ENCODE peak calls at places on chromosomes 16 and 17, in six cellular contexts. O is GM12878, V is HCT116, S is H1, H is HepG2, B is K562. K is an unnamed sample.

GRCh38 chr16:14399397-14400284 is 230.4 kb downstream of the PARN start:
- DNase-seq in O (peak), V (peak), S (no peak), H (peak), B (no peak), K (no peak)

GRCh38 chr16:15765880-15766279 is 90.9 kb downstream of the MYH11 start:
- DNase-seq in O (peak), V (peak), S (peak), H (peak), B (peak), K (no peak)

GRCh38 chr16:1825864-1826690 is 548 bp downstream of the HAGH start:
- DNase-seq in O (no peak), V (no peak), S (peak), H (peak), B (no peak), K (no peak)

GRCh38 chr17:78459696-78460095 is 81.2 kb downstream of the PGS1 start:
- DNase-seq in O (no peak), V (no peak), S (no peak), H (no peak), B (no peak), K (no peak)

GRCh38 chr17:28950017-28950751 is 1.1 kb downstream of the PHF12 start:
- DNase-seq in O (no peak), V (no peak), S (peak), H (peak), B (peak), K (no peak)

GRCh38 chr16:84303023-84303422 is 8.3 kb downstream of the WFDC1 start:
- DNase-seq in O (no peak), V (no peak), S (no peak), H (no peak), B (no peak), K (no peak)

GRCh38 chr16:68417711-68418301 is 30.5 kb downstream of the SMPD3 start:
- DNase-seq in O (peak), V (no peak), S (no peak), H (no peak), B (no peak), K (no peak)

GRCh38 chr17:50046179-50046578 is 9.7 kb upstream of the ITGA3 start:
- DNase-seq in O (no peak), V (no peak), S (no peak), H (no peak), B (no peak), K (no peak)

GRCh38 chr17:17030515-17031211 is 11.6 kb upstream of the MPRIP start:
- DNase-seq in O (no peak), V (no peak), S (no peak), H (no peak), B (no peak), K (no peak)

GRCh38 chr17:50721194-50722010 is 2.0 kb downstream of the LUC7L3 start:
- DNase-seq in O (no peak), V (no peak), S (no peak), H (no peak), B (no peak), K (no peak)

GRCh38 chr17:15920758-15921239 is 24.1 kb upstream of the ADORA2B start:
- DNase-seq in O (no peak), V (peak), S (no peak), H (peak), B (peak), K (no peak)

GRCh38 chr16:84141143-84141670 is 3.8 kb downstream of the HSDL1 start:
- DNase-seq in O (no peak), V (peak), S (no peak), H (peak), B (no peak), K (no peak)

GRCh38 chr16:66921758-66922450 is 3.2 kb upstream of the CDH16 start:
- DNase-seq in O (no peak), V (no peak), S (no peak), H (no peak), B (no peak), K (no peak)

GRCh38 chr16:30112197-30113030 is 923 bp downstream of the GDPD3 start:
- DNase-seq in O (no peak), V (no peak), S (peak), H (peak), B (peak), K (peak)

GRCh38 chr17:60173304-60173807 is 23.6 kb downstream of the CA4 start:
- DNase-seq in O (no peak), V (no peak), S (no peak), H (no peak), B (no peak), K (no peak)

GRCh38 chr16:78478267-78478821 is 378.9 kb downstream of the WWOX start:
- DNase-seq in O (no peak), V (no peak), S (peak), H (no peak), B (peak), K (no peak)

GRCh38 chr17:41739661-41740352 is 5.4 kb upstream of the HAP1 start:
- DNase-seq in O (no peak), V (no peak), S (no peak), H (peak), B (no peak), K (no peak)

GRCh38 chr16:71297252-71297651 is 8.1 kb upstream of the CMTR2 start:
- DNase-seq in O (no peak), V (no peak), S (no peak), H (no peak), B (no peak), K (no peak)

GRCh38 chr16:23061669-23062068 is 87.6 kb downstream of the USP31 start:
- DNase-seq in O (no peak), V (no peak), S (no peak), H (no peak), B (no peak), K (no peak)

GRCh38 chr17:44968225-44969143 is at the start of gene C1QL1:
- DNase-seq in O (no peak), V (peak), S (peak), H (peak), B (peak), K (peak)

GRCh38 chr17:2192367-2193028 is 111.1 kb downstream of the SMG6 start:
- DNase-seq in O (peak), V (peak), S (no peak), H (no peak), B (no peak), K (no peak)

GRCh38 chr17:35743911-35744328 is 9.1 kb downstream of the GAS2L2 start:
- DNase-seq in O (no peak), V (no peak), S (peak), H (no peak), B (peak), K (no peak)

GRCh38 chr16:74480150-74481029 is 59.1 kb upstream of the CLEC18B start:
- DNase-seq in O (no peak), V (peak), S (no peak), H (no peak), B (peak), K (no peak)

GRCh38 chr17:49069585-49070273 is 62.8 kb upstream of the B4GALNT2 start:
- DNase-seq in O (no peak), V (no peak), S (no peak), H (no peak), B (no peak), K (no peak)

GRCh38 chr16:19588661-19589060 is 33.2 kb downstream of the VPS35L start:
- DNase-seq in O (no peak), V (no peak), S (no peak), H (no peak), B (no peak), K (no peak)

GRCh38 chr17:73304971-73305786 is 6.6 kb downstream of the CDC42EP4 start:
- DNase-seq in O (no peak), V (peak), S (peak), H (no peak), B (peak), K (no peak)

GRCh38 chr17:40065771-40066510 is 3.2 kb downstream of the THRA start:
- DNase-seq in O (no peak), V (no peak), S (no peak), H (no peak), B (no peak), K (no peak)

GRCh38 chr16:58196898-58197313 is 1.0 kb downstream of the CSNK2A2 start:
- DNase-seq in O (no peak), V (no peak), S (no peak), H (no peak), B (no peak), K (no peak)

GRCh38 chr17:10842658-10843057 is 4.8 kb upstream of the PIRT start:
- DNase-seq in O (no peak), V (no peak), S (no peak), H (no peak), B (no peak), K (no peak)

GRCh38 chr16:18803569-18804462 is 2.5 kb upstream of the ARL6IP1 start:
- DNase-seq in O (no peak), V (no peak), S (no peak), H (no peak), B (no peak), K (no peak)

GRCh38 chr17:77337150-77337549 is 196.4 kb downstream of the SEC14L1 start:
- DNase-seq in O (no peak), V (no peak), S (no peak), H (no peak), B (no peak), K (no peak)

GRCh38 chr17:17300624-17301568 is 2.3 kb upstream of the NT5M start:
- DNase-seq in O (no peak), V (no peak), S (peak), H (no peak), B (no peak), K (peak)

GRCh38 chr16:30740364-30741251 is 7.6 kb upstream of the PHKG2 start:
- DNase-seq in O (no peak), V (peak), S (no peak), H (no peak), B (peak), K (no peak)

GRCh38 chr17:15169676-15170075 is 95.5 kb downstream of the PMP22 start:
- DNase-seq in O (no peak), V (no peak), S (no peak), H (no peak), B (no peak), K (no peak)

GRCh38 chr16:87581867-87582220 is 20.5 kb upstream of the JPH3 start:
- DNase-seq in O (no peak), V (peak), S (no peak), H (peak), B (peak), K (no peak)

GRCh38 chr17:73533127-73533526 is 111.1 kb downstream of the SDK2 start:
- DNase-seq in O (no peak), V (no peak), S (no peak), H (no peak), B (no peak), K (no peak)

GRCh38 chr17:76887809-76888208 is 19.6 kb downstream of the MGAT5B start:
- DNase-seq in O (no peak), V (no peak), S (no peak), H (no peak), B (peak), K (no peak)

DNA sequence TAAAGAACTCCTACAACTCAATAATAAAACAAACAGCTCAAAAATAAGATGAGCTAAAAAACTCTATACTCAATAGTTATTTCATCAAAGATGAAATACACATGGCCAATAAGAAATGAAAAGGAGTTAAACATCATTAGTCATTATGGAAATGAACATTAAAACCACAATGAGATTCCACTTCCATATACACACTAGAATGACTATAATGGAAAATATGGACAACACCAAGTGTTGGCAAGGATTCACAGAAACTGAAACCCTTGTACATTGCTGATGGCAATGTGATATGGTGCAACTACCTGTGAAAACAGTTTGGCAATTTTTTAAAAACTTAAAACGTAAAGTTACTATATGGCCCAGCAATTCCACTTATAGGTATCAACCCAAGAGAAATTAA is 91.4 kb downstream of the GRIN2A start:
- DNase-seq in O (no peak), V (no peak), S (no peak), H (no peak), B (no peak), K (no peak)
- TF ChIP-seq ZNF274 in O (no peak), V (no peak), S (no peak), H (no peak), B (no peak), K (no peak)

GRCh38 chr17:27878776-27879562 is 14.2 kb downstream of the LYRM9 start:
- DNase-seq in O (no peak), V (no peak), S (no peak), H (no peak), B (no peak), K (no peak)
- TF ChIP-seq ZNF274 in O (no peak), V (no peak), S (no peak), H (no peak), B (no peak), K (no peak)

DNA sequence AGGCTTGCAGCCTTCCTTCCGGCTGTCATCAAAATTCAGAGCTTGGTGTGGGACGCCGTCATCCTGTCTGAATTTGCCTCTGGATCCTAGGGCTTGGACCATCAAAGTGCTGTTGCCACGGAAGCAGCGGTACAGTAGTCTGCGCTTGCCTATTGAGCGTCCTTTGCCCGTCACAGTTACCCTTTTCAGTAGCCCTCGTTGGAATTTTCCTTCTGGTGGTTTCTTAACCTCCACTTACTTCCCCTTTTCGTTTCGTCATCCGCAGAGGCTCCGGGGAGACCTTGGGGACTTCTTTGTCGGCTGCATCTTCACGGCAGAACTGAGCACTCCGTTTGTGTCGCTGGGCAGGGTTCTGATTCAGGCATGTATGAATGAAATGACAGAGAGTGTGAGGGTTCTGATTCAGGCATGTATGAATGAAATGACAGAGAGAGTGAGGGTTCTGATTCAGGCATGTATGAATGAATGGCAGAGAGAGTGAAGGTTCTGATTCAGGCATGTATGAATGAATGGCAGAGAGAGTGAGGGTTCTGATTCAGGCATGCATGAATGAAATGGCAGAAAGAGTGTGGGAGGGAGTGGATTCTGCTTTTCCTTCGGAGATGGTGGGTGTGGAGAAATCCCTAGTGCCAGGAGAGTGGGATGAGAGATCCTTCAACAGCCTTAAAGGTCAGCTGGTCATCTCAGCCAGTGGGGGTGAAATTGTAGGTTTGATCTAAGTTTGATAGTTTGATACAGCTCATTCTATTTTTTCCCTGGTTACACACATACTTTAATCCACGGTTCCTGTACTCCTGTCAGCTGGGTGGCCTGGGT is 8.1 kb downstream of the TLCD3A start:
- DNase-seq in O (peak), V (no peak), S (no peak), H (no peak), B (no peak), K (no peak)
- TF ChIP-seq ZNF274 in O (no peak), V (no peak), S (no peak), H (no peak), B (no peak), K (no peak)

DNA sequence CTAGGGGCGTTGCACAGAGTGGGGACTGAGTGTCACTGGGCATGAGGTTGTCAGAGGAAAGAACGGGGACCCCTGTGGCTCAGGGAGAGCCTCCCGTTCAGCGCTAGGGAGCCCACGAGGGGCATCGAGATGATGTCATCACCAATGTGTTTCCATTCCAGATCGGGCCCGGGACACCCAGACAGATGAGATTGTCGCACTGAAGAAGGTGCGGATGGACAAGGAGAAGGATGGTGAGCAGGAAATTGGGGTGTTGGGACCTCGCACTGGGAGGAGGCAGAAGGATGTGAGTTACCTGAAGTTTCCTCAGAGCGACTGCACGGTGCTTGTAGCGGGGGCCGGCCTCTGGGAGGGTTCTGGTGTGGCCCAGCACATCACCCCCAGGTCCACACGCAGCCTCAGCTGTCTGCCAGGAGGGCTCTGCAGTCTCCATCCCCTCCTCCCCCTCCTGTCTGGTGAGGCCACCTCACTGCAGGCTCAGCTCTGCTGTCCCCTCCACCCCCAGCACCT is 4.0 kb downstream of the CDK10 start:
- DNase-seq in O (no peak), V (no peak), S (no peak), H (no peak), B (no peak), K (no peak)
- TF ChIP-seq ZNF274 in O (no peak), V (no peak), S (no peak), H (no peak), B (no peak), K (no peak)

GRCh38 chr17:68248886-68249872 is 1.3 kb downstream of the AMZ2 start:
- DNase-seq in O (no peak), V (no peak), S (no peak), H (no peak), B (no peak), K (no peak)

GRCh38 chr17:68246271-68247028 is 1.4 kb upstream of the AMZ2 start:
- DNase-seq in O (no peak), V (no peak), S (peak), H (no peak), B (no peak), K (no peak)

GRCh38 chr17:68247445-68248198 is at the start of gene AMZ2:
- DNase-seq in O (peak), V (peak), S (peak), H (peak), B (peak), K (peak)

GRCh38 chr17:68248199-68248825 is 469 bp downstream of the AMZ2 start:
- DNase-seq in O (no peak), V (no peak), S (no peak), H (no peak), B (no peak), K (no peak)
- TF ChIP-seq ZNF274 in O (no peak), V (no peak), S (no peak), H (no peak), B (no peak), K (no peak)

DNA sequence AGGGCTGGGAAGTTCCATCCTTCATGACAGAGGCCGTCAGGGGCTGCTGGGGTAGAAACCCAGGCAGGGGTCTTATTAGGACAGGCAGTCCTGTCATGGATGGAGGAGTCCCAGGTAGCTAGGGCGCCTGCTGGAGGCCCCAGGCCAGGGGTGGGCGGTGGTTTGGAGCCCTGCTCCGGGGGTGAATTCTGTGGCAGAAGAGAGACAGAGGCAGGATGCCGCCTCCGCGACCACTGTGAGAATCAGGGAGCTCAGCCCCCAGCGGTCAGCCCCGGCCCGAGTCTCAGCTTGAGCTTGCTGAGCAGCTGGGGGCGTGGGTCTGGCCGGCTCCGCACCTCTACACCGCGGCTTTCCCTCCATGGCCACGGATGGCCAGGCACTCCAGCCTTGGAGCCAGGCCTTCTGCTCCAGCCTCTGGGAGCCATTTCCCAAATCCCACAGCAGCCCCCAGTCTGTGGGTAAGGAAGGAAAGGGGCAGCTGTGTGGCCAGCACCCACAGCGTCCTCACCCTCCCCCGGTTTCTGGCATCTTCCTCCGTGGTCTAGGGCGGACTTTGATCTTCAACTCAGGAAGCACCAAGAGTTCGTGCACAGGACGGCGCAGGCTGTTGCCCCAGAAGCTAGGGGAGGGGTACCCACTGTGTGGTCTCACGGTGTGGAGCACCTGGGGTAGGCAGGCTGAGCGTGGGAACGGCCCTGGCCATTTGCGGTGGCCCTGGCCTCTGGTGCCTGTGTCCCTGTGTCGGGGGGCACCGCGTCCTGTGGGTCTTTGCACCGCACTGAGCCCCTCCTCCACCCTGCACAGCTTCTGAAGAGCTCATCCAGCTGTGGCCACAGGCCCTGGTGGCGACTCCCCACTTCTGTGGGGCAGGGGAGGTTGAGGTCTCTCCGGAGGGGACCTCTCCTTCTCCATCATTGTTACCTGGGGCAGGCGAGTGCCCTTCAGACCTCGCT is 14.1 kb downstream of the CD7 start:
- DNase-seq in O (no peak), V (no peak), S (peak), H (no peak), B (no peak), K (no peak)
- TF ChIP-seq ZNF274 in O (no peak), V (no peak), S (no peak), H (no peak), B (no peak), K (no peak)

GRCh38 chr17:81927145-81927652 is 336 bp downstream of the MAFG start:
- DNase-seq in O (no peak), V (no peak), S (no peak), H (no peak), B (no peak), K (no peak)

GRCh38 chr17:81924557-81925532 is 2.7 kb downstream of the MAFG start:
- DNase-seq in O (no peak), V (no peak), S (no peak), H (peak), B (peak), K (no peak)

GRCh38 chr17:81925860-81926450 is 1.6 kb downstream of the MAFG start:
- DNase-seq in O (no peak), V (no peak), S (no peak), H (no peak), B (no peak), K (no peak)

GRCh38 chr17:81927653-81928496 is at the start of gene MAFG:
- DNase-seq in O (peak), V (peak), S (peak), H (peak), B (peak), K (peak)

GRCh38 chr17:81926451-81927144 is 937 bp downstream of the MAFG start:
- DNase-seq in O (no peak), V (peak), S (no peak), H (peak), B (peak), K (peak)
- TF ChIP-seq ZNF274 in O (no peak), V (no peak), S (no peak), H (no peak), B (no peak), K (no peak)

K was measured in NT2/D1.